ENCODE peak calls at places on chromosome 15, in eight cellular contexts. One of them, this sample, is unnamed.

GRCh38 chr15:41952003-41952563 is 20.3 kb downstream of the EHD4 start:
- DNase-seq in neuronal stem cell: no peak
- DNase-seq in brain microvascular endothelial cell: no peak
- DNase-seq in spleen: no peak
- DNase-seq in PC-9: no peak
- DNase-seq in pancreas: no peak
- DNase-seq in thoracic aorta: no peak
- DNase-seq in uterus: no peak
- DNase-seq in this sample: no peak

GRCh38 chr15:72058590-72058989 is 59.4 kb downstream of the MYO9A start:
- DNase-seq in neuronal stem cell: no peak
- DNase-seq in brain microvascular endothelial cell: no peak
- DNase-seq in spleen: no peak
- DNase-seq in PC-9: no peak
- DNase-seq in pancreas: no peak
- DNase-seq in thoracic aorta: no peak
- DNase-seq in uterus: no peak
- DNase-seq in this sample: no peak

GRCh38 chr15:80403712-80404056 is 498 bp upstream of the ARNT2 start:
- DNase-seq in neuronal stem cell: peak; percentile 49
- DNase-seq in brain microvascular endothelial cell: no peak
- DNase-seq in spleen: no peak
- DNase-seq in PC-9: no peak
- DNase-seq in pancreas: peak; percentile 22
- DNase-seq in thoracic aorta: no peak
- DNase-seq in uterus: no peak
- DNase-seq in this sample: no peak

GRCh38 chr15:81276967-81277366 is 47.0 kb downstream of the STARD5 start:
- DNase-seq in neuronal stem cell: no peak
- DNase-seq in brain microvascular endothelial cell: no peak
- DNase-seq in spleen: no peak
- DNase-seq in PC-9: no peak
- DNase-seq in pancreas: no peak
- DNase-seq in thoracic aorta: no peak
- DNase-seq in uterus: no peak
- DNase-seq in this sample: no peak

GRCh38 chr15:69088300-69088965 is 72.0 kb upstream of the GLCE start:
- DNase-seq in neuronal stem cell: no peak
- DNase-seq in brain microvascular endothelial cell: no peak
- DNase-seq in spleen: no peak
- DNase-seq in PC-9: peak; percentile 94
- DNase-seq in pancreas: no peak
- DNase-seq in thoracic aorta: no peak
- DNase-seq in uterus: no peak
- DNase-seq in this sample: no peak

GRCh38 chr15:65414841-65415621 is 7.7 kb downstream of the IGDCC4 start:
- DNase-seq in neuronal stem cell: peak; percentile 79
- DNase-seq in brain microvascular endothelial cell: peak; percentile 60
- DNase-seq in spleen: no peak
- DNase-seq in PC-9: no peak
- DNase-seq in pancreas: peak; percentile 54
- DNase-seq in thoracic aorta: no peak
- DNase-seq in uterus: no peak
- DNase-seq in this sample: no peak

GRCh38 chr15:45635191-45635638 is 386 bp downstream of the SQOR start:
- DNase-seq in neuronal stem cell: peak; percentile 20
- DNase-seq in brain microvascular endothelial cell: no peak
- DNase-seq in spleen: peak; percentile 94
- DNase-seq in PC-9: no peak
- DNase-seq in pancreas: peak; percentile 69
- DNase-seq in thoracic aorta: peak; percentile 46
- DNase-seq in uterus: peak; percentile 50
- DNase-seq in this sample: peak; percentile 38

GRCh38 chr15:63052961-63053698 is 10.6 kb downstream of the TPM1 start:
- DNase-seq in neuronal stem cell: no peak
- DNase-seq in brain microvascular endothelial cell: no peak
- DNase-seq in spleen: no peak
- DNase-seq in PC-9: no peak
- DNase-seq in pancreas: peak; percentile 34
- DNase-seq in thoracic aorta: peak; percentile 26
- DNase-seq in uterus: peak; percentile 81
- DNase-seq in this sample: peak; percentile 58

GRCh38 chr15:41043276-41043675 is 72.8 kb downstream of the INO80 start:
- DNase-seq in neuronal stem cell: no peak
- DNase-seq in brain microvascular endothelial cell: peak; percentile 37
- DNase-seq in spleen: no peak
- DNase-seq in PC-9: no peak
- DNase-seq in pancreas: no peak
- DNase-seq in thoracic aorta: no peak
- DNase-seq in uterus: no peak
- DNase-seq in this sample: no peak

GRCh38 chr15:49031764-49032270 is 14.4 kb downstream of the SECISBP2L start:
- DNase-seq in neuronal stem cell: no peak
- DNase-seq in brain microvascular endothelial cell: no peak
- DNase-seq in spleen: no peak
- DNase-seq in PC-9: no peak
- DNase-seq in pancreas: no peak
- DNase-seq in thoracic aorta: no peak
- DNase-seq in uterus: no peak
- DNase-seq in this sample: no peak

GRCh38 chr15:89075121-89075640 is 13.1 kb upstream of the ABHD2 start:
- DNase-seq in neuronal stem cell: no peak
- DNase-seq in brain microvascular endothelial cell: no peak
- DNase-seq in spleen: no peak
- DNase-seq in PC-9: no peak
- DNase-seq in pancreas: no peak
- DNase-seq in thoracic aorta: no peak
- DNase-seq in uterus: no peak
- DNase-seq in this sample: no peak

GRCh38 chr15:64521726-64522164 is 61.4 kb downstream of the ZNF609 start:
- DNase-seq in neuronal stem cell: peak; percentile 9
- DNase-seq in brain microvascular endothelial cell: peak; percentile 36
- DNase-seq in spleen: no peak
- DNase-seq in PC-9: peak; percentile 81
- DNase-seq in pancreas: peak; percentile 63
- DNase-seq in thoracic aorta: no peak
- DNase-seq in uterus: no peak
- DNase-seq in this sample: no peak

GRCh38 chr15:69854521-69855171 is 243.1 kb downstream of the TLE3 start:
- DNase-seq in neuronal stem cell: no peak
- DNase-seq in brain microvascular endothelial cell: peak; percentile 75
- DNase-seq in spleen: peak; percentile 41
- DNase-seq in PC-9: peak; percentile 66
- DNase-seq in pancreas: no peak
- DNase-seq in thoracic aorta: no peak
- DNase-seq in uterus: no peak
- DNase-seq in this sample: no peak

GRCh38 chr15:71781179-71781964 is 29.0 kb upstream of the NR2E3 start:
- DNase-seq in neuronal stem cell: no peak
- DNase-seq in brain microvascular endothelial cell: peak; percentile 51
- DNase-seq in spleen: no peak
- DNase-seq in PC-9: no peak
- DNase-seq in pancreas: no peak
- DNase-seq in thoracic aorta: no peak
- DNase-seq in uterus: no peak
- DNase-seq in this sample: no peak

GRCh38 chr15:51499379-51499976 is 123.1 kb downstream of the DMXL2 start:
- DNase-seq in neuronal stem cell: no peak
- DNase-seq in brain microvascular endothelial cell: peak; percentile 35
- DNase-seq in spleen: no peak
- DNase-seq in PC-9: no peak
- DNase-seq in pancreas: no peak
- DNase-seq in thoracic aorta: no peak
- DNase-seq in uterus: no peak
- DNase-seq in this sample: no peak

GRCh38 chr15:25058080-25058785 is 103.4 kb downstream of the SNRPN start:
- DNase-seq in neuronal stem cell: no peak
- DNase-seq in brain microvascular endothelial cell: no peak
- DNase-seq in spleen: peak; percentile 52
- DNase-seq in PC-9: no peak
- DNase-seq in pancreas: peak; percentile 6
- DNase-seq in thoracic aorta: no peak
- DNase-seq in uterus: peak; percentile 9
- DNase-seq in this sample: no peak

GRCh38 chr15:65612949-65613348 is 2.0 kb upstream of the INTS14 start:
- DNase-seq in neuronal stem cell: no peak
- DNase-seq in brain microvascular endothelial cell: no peak
- DNase-seq in spleen: no peak
- DNase-seq in PC-9: no peak
- DNase-seq in pancreas: no peak
- DNase-seq in thoracic aorta: no peak
- DNase-seq in uterus: no peak
- DNase-seq in this sample: no peak

GRCh38 chr15:67127334-67127664 is 61.9 kb downstream of the SMAD3 start:
- DNase-seq in neuronal stem cell: no peak
- DNase-seq in brain microvascular endothelial cell: no peak
- DNase-seq in spleen: no peak
- DNase-seq in PC-9: peak; percentile 93
- DNase-seq in pancreas: no peak
- DNase-seq in thoracic aorta: no peak
- DNase-seq in uterus: no peak
- DNase-seq in this sample: no peak
- H3K27ac ChIP-seq in neuronal stem cell: no peak overlapping the region
- H3K27ac ChIP-seq in brain microvascular endothelial cell: peak overlapping the region; percentile 100
- H3K27ac ChIP-seq in spleen: no peak overlapping the region
- H3K27ac ChIP-seq in PC-9: peak overlapping the region; percentile 98
- H3K27ac ChIP-seq in pancreas: peak overlapping the region; percentile 54
- H3K27ac ChIP-seq in thoracic aorta: peak overlapping the region; percentile 21
- H3K27ac ChIP-seq in uterus: peak overlapping the region; percentile 95
- H3K27ac ChIP-seq in this sample: peak overlapping the region; percentile 88

GRCh38 chr15:76191539-76192244 is 119.6 kb downstream of the ETFA start:
- DNase-seq in neuronal stem cell: no peak
- DNase-seq in brain microvascular endothelial cell: no peak
- DNase-seq in spleen: no peak
- DNase-seq in PC-9: no peak
- DNase-seq in pancreas: no peak
- DNase-seq in thoracic aorta: no peak
- DNase-seq in uterus: no peak
- DNase-seq in this sample: no peak
- H3K27ac ChIP-seq in neuronal stem cell: no peak overlapping the region
- H3K27ac ChIP-seq in brain microvascular endothelial cell: no peak overlapping the region
- H3K27ac ChIP-seq in spleen: no peak overlapping the region
- H3K27ac ChIP-seq in PC-9: no peak overlapping the region
- H3K27ac ChIP-seq in pancreas: no peak overlapping the region
- H3K27ac ChIP-seq in thoracic aorta: no peak overlapping the region
- H3K27ac ChIP-seq in uterus: no peak overlapping the region
- H3K27ac ChIP-seq in this sample: no peak overlapping the region

GRCh38 chr15:101496198-101496986 is 6.9 kb upstream of the PCSK6 start:
- DNase-seq in neuronal stem cell: no peak
- DNase-seq in brain microvascular endothelial cell: no peak
- DNase-seq in spleen: peak; percentile 71
- DNase-seq in PC-9: no peak
- DNase-seq in pancreas: no peak
- DNase-seq in thoracic aorta: no peak
- DNase-seq in uterus: no peak
- DNase-seq in this sample: no peak

GRCh38 chr15:101495334-101496197 is 6.1 kb upstream of the PCSK6 start:
- DNase-seq in neuronal stem cell: no peak
- DNase-seq in brain microvascular endothelial cell: no peak
- DNase-seq in spleen: no peak
- DNase-seq in PC-9: no peak
- DNase-seq in pancreas: no peak
- DNase-seq in thoracic aorta: no peak
- DNase-seq in uterus: no peak
- DNase-seq in this sample: no peak

GRCh38 chr15:101498076-101498730 is 8.7 kb upstream of the PCSK6 start:
- DNase-seq in neuronal stem cell: no peak
- DNase-seq in brain microvascular endothelial cell: no peak
- DNase-seq in spleen: no peak
- DNase-seq in PC-9: no peak
- DNase-seq in pancreas: no peak
- DNase-seq in thoracic aorta: no peak
- DNase-seq in uterus: no peak
- DNase-seq in this sample: no peak

GRCh38 chr15:101497484-101498034 is 8.1 kb upstream of the PCSK6 start:
- DNase-seq in neuronal stem cell: no peak
- DNase-seq in brain microvascular endothelial cell: no peak
- DNase-seq in spleen: no peak
- DNase-seq in PC-9: no peak
- DNase-seq in pancreas: no peak
- DNase-seq in thoracic aorta: no peak
- DNase-seq in uterus: no peak
- DNase-seq in this sample: no peak

GRCh38 chr15:101497017-101497416 is 7.5 kb upstream of the PCSK6 start:
- DNase-seq in neuronal stem cell: no peak
- DNase-seq in brain microvascular endothelial cell: no peak
- DNase-seq in spleen: no peak
- DNase-seq in PC-9: no peak
- DNase-seq in pancreas: no peak
- DNase-seq in thoracic aorta: no peak
- DNase-seq in uterus: no peak
- DNase-seq in this sample: no peak
- H3K27ac ChIP-seq in neuronal stem cell: no peak overlapping the region
- H3K27ac ChIP-seq in brain microvascular endothelial cell: no peak overlapping the region
- H3K27ac ChIP-seq in spleen: no peak overlapping the region
- H3K27ac ChIP-seq in PC-9: no peak overlapping the region
- H3K27ac ChIP-seq in pancreas: no peak overlapping the region
- H3K27ac ChIP-seq in thoracic aorta: no peak overlapping the region
- H3K27ac ChIP-seq in uterus: no peak overlapping the region
- H3K27ac ChIP-seq in this sample: no peak overlapping the region

GRCh38 chr15:87576486-87577176 is 679.9 kb downstream of the NTRK3 start:
- DNase-seq in neuronal stem cell: no peak
- DNase-seq in brain microvascular endothelial cell: no peak
- DNase-seq in spleen: no peak
- DNase-seq in PC-9: no peak
- DNase-seq in pancreas: no peak
- DNase-seq in thoracic aorta: no peak
- DNase-seq in uterus: no peak
- DNase-seq in this sample: no peak

GRCh38 chr15:87577336-87577735 is 679.2 kb downstream of the NTRK3 start:
- DNase-seq in neuronal stem cell: no peak
- DNase-seq in brain microvascular endothelial cell: no peak
- DNase-seq in spleen: no peak
- DNase-seq in PC-9: no peak
- DNase-seq in pancreas: no peak
- DNase-seq in thoracic aorta: no peak
- DNase-seq in uterus: no peak
- DNase-seq in this sample: no peak

GRCh38 chr15:87578776-87579175 is 677.8 kb downstream of the NTRK3 start:
- DNase-seq in neuronal stem cell: no peak
- DNase-seq in brain microvascular endothelial cell: no peak
- DNase-seq in spleen: no peak
- DNase-seq in PC-9: no peak
- DNase-seq in pancreas: no peak
- DNase-seq in thoracic aorta: no peak
- DNase-seq in uterus: no peak
- DNase-seq in this sample: no peak

GRCh38 chr15:87582169-87582568 is 674.4 kb downstream of the NTRK3 start:
- DNase-seq in neuronal stem cell: no peak
- DNase-seq in brain microvascular endothelial cell: no peak
- DNase-seq in spleen: no peak
- DNase-seq in PC-9: no peak
- DNase-seq in pancreas: no peak
- DNase-seq in thoracic aorta: no peak
- DNase-seq in uterus: no peak
- DNase-seq in this sample: no peak

DNA sequence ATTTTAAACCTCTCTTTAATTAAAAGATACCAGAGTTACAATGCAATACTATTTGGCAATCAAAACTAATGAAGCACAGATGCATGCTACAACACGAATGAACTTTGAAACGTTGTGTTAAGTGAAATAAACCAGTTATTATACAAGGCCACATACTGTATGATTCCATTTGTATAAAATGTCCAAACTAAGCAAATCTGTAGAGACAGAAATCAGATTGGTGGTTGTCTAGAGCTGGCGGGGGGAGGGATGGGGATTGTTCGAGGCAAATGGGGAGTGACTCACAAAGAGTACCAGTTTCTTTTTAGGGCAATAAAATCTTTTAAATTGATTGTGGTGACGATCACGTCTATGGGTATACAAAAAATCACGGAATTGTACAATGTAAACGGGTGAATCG is 677.0 kb downstream of the NTRK3 start:
- DNase-seq in neuronal stem cell: no peak
- DNase-seq in brain microvascular endothelial cell: no peak
- DNase-seq in spleen: no peak
- DNase-seq in PC-9: no peak
- DNase-seq in pancreas: no peak
- DNase-seq in thoracic aorta: no peak
- DNase-seq in uterus: no peak
- DNase-seq in this sample: no peak
- H3K27ac ChIP-seq in neuronal stem cell: no peak overlapping the region
- H3K27ac ChIP-seq in brain microvascular endothelial cell: no peak overlapping the region
- H3K27ac ChIP-seq in spleen: no peak overlapping the region
- H3K27ac ChIP-seq in PC-9: no peak overlapping the region
- H3K27ac ChIP-seq in pancreas: no peak overlapping the region
- H3K27ac ChIP-seq in thoracic aorta: no peak overlapping the region
- H3K27ac ChIP-seq in uterus: no peak overlapping the region
- H3K27ac ChIP-seq in this sample: no peak overlapping the region